ENCODE peak calls at places on chromosomes 11 and 22, in seven cellular contexts. X is Jurkat, Clone E6-1; G is kidney epithelial cell; Q is BJ; J is breast epithelium; U is SJSA1; C is uterus. Y is an unnamed sample.

GRCh38 chr11:118878187-118878586 is 5.5 kb upstream of the CXCR5 start:
- DNase-seq in X (no peak), G (no peak), Q (no peak), J (no peak), U (no peak), C (no peak), Y (no peak)

GRCh38 chr11:22193348-22194051 is 615 bp downstream of the ANO5 start:
- DNase-seq in X (no peak), G (no peak), Q (no peak), J (no peak), U (no peak), C (peak), Y (no peak)

GRCh38 chr11:12187399-12187798 is 77.0 kb downstream of the MICAL2 start:
- DNase-seq in X (no peak), G (no peak), Q (no peak), J (no peak), U (peak), C (no peak), Y (no peak)

GRCh38 chr22:36180038-36180880 is 19.7 kb upstream of the APOL3 start:
- DNase-seq in X (peak), G (no peak), Q (no peak), J (peak), U (peak), C (peak), Y (no peak)

GRCh38 chr22:27515091-27515523 is 286.4 kb downstream of the MN1 start:
- DNase-seq in X (no peak), G (no peak), Q (no peak), J (no peak), U (no peak), C (peak), Y (no peak)

GRCh38 chr11:111918390-111919256 is at the start of gene C11orf52:
- DNase-seq in X (no peak), G (peak), Q (no peak), J (peak), U (no peak), C (no peak), Y (no peak)

GRCh38 chr11:83727251-83727650 is 441.1 kb upstream of the CCDC90B start:
- DNase-seq in X (no peak), G (no peak), Q (no peak), J (no peak), U (no peak), C (no peak), Y (no peak)

GRCh38 chr11:60777572-60777971 is 7.6 kb upstream of the MS4A10 start:
- DNase-seq in X (no peak), G (peak), Q (peak), J (no peak), U (peak), C (no peak), Y (peak)

DNA sequence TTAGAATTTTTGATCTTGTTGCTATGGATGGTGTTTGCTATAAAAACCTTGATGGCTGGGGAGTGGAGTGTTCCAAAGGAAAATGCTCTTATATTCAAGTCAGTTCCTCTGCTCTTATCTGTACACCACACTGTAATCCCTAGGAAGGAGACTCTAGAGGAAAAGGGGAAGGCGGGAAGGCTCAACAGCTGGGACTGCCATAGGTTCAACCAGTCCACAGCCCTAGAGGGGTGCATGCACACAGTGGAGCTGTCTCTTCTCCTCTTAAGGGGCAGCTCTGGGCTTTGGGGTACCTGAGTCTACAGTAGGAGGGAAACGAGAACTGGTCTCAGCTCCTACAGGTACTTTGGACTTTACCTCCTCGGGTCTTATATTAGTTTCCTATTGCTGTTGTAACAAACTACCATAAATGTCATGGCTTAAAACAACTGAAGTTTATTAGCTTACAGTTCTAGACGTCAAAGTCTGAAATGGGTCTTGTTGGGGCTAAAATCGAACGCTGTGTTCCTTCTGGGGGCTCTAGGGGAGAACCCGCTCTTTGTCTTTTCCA is 77.2 kb upstream of the ZBED5 start:
- DNase-seq in X (no peak), G (no peak), Q (no peak), J (no peak), U (no peak), C (no peak), Y (no peak)
- H3K4me3 ChIP-seq in X (no peak), G (no peak), Q (no peak), J (no peak), U (no peak), C (no peak), Y (no peak)

DNA sequence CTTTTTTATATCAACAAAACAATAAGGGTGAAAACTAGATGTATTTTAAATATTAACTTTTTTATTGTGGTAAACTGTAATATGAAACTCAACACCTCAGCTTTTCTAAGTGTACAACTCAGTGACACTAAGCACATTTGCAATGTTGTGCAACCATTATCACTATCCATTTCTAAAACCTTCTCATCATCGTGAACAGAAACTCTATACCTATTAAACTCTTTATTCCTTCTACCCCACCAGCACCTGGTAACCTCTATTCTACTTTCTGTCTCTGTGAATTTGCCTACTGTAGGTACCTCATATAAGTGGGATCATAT is 9.4 kb downstream of the HORMAD2 start:
- DNase-seq in X (no peak), G (no peak), Q (no peak), J (no peak), U (no peak), C (no peak), Y (no peak)
- H3K4me3 ChIP-seq in X (no peak), G (no peak), Q (no peak), J (no peak), U (no peak), C (no peak), Y (no peak)

GRCh38 chr11:45743556-45744468 is 61.1 kb upstream of the SLC35C1 start:
- DNase-seq in X (no peak), G (no peak), Q (no peak), J (no peak), U (no peak), C (no peak), Y (no peak)

GRCh38 chr11:45739866-45740265 is 65.1 kb upstream of the SLC35C1 start:
- DNase-seq in X (no peak), G (no peak), Q (no peak), J (no peak), U (no peak), C (no peak), Y (no peak)

GRCh38 chr11:45741032-45741431 is 63.9 kb upstream of the SLC35C1 start:
- DNase-seq in X (no peak), G (no peak), Q (no peak), J (no peak), U (no peak), C (no peak), Y (no peak)

GRCh38 chr11:45745065-45745811 is 59.7 kb upstream of the SLC35C1 start:
- DNase-seq in X (no peak), G (no peak), Q (no peak), J (no peak), U (no peak), C (peak), Y (no peak)

DNA sequence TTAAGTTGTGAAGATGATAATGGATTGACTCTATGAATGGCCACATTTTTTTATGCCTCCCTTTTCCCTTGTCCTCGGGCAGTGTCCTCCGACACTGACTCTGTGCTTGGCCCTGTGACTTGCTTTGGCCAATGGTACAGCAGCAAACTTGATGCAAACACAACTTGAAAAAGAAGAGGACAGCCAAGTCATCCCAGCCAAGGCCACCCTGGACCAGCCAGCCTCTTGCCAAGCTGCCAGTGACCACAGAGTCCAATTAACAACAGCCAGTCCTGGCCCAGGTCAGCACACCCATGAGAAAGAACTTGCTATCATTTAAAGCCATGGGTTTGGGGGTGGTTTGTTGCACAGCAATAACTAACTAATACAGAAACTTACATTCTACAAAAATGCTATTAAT is 63.4 kb upstream of the SLC35C1 start:
- DNase-seq in X (no peak), G (no peak), Q (no peak), J (no peak), U (no peak), C (no peak), Y (no peak)
- H3K4me3 ChIP-seq in X (no peak), G (no peak), Q (no peak), J (no peak), U (no peak), C (no peak), Y (no peak)

GRCh38 chr11:66969584-66970205 is 5.4 kb upstream of the C11orf86 start:
- DNase-seq in X (no peak), G (no peak), Q (peak), J (no peak), U (peak), C (no peak), Y (peak)

GRCh38 chr11:66971483-66971882 is 3.6 kb upstream of the C11orf86 start:
- DNase-seq in X (no peak), G (no peak), Q (no peak), J (no peak), U (no peak), C (no peak), Y (no peak)

GRCh38 chr11:66970371-66970807 is 4.7 kb upstream of the C11orf86 start:
- DNase-seq in X (no peak), G (no peak), Q (no peak), J (no peak), U (no peak), C (no peak), Y (no peak)

GRCh38 chr11:66967670-66968425 is 7.3 kb upstream of the C11orf86 start:
- DNase-seq in X (no peak), G (no peak), Q (no peak), J (no peak), U (peak), C (no peak), Y (peak)

DNA sequence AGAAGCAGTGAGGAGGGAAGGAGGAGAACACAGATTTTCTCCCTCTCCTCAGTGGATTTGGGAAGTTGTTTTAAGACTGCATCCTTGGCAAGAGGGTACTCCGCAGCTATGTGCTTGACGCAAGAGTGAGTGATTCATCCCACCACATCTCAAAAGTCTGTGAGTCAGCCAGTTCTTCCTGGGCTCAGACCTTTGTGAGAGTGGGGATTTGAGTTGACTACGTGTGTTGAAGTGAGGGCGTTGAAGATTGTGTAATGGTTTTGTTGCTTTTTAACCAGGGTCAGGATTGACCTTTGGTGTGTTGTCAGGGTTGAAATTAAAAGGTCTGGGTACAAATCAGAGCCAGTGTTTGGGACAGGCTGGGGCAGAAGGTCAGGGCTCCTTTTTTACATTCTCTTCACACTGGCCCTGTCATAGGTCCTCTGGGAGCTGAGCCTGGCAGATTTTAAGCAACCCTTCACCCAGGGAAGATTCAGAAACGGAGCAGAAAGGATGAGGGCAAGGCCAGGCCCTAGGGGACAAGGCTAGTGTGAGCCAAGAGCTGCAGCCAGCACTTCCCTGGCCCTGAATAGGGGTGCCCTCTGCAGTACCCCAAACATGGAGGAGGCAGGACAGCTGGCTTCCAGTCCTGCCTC is 4.2 kb upstream of the C11orf86 start:
- DNase-seq in X (no peak), G (peak), Q (peak), J (peak), U (peak), C (peak), Y (peak)
- H3K4me3 ChIP-seq in X (no peak), G (no peak), Q (no peak), J (no peak), U (no peak), C (no peak), Y (no peak)

DNA sequence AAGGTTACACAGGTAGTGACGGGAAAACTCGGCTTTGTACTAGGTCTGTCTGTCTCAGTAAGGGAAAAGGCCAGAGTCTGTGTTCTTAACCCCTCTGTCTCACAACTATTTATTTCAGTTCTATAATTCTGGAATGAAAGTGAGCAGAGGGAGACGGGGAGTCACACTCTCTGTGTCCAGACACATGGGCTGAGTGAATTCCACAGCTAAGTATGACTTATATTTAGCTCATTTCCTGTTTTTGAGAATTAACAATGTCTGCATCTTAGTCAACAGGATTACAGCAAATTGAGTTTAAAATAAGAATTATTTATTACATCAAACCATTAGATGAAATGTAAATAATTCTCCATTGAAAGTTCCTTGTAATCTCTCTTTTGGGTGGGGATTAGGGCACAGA is 62.4 kb upstream of the OR4B1 start:
- DNase-seq in X (no peak), G (no peak), Q (no peak), J (no peak), U (peak), C (no peak), Y (peak)
- H3K4me3 ChIP-seq in X (no peak), G (no peak), Q (no peak), J (no peak), U (no peak), C (no peak), Y (no peak)